ENCODE peak calls at places on chromosomes 16 and 17, in six cellular contexts. M, J, E, L, Q and O are unnamed samples.

GRCh38 chr16:29802416-29802935 is 3.9 kb upstream of the MAZ start:
- DNase-seq in M (no peak), J (no peak), E (no peak), L (no peak), Q (no peak), O (no peak)

GRCh38 chr17:1997146-1997586 is 28.0 kb downstream of the RTN4RL1 start:
- DNase-seq in M (no peak), J (peak), E (no peak), L (no peak), Q (no peak), O (no peak)

GRCh38 chr17:58268774-58269556 is 11.8 kb downstream of the MPO start:
- DNase-seq in M (no peak), J (no peak), E (no peak), L (no peak), Q (no peak), O (no peak)

GRCh38 chr16:70789231-70789926 is 11.6 kb downstream of the VAC14 start:
- DNase-seq in M (peak), J (peak), E (peak), L (no peak), Q (peak), O (no peak)

GRCh38 chr17:7982171-7982570 is 20.2 kb upstream of the GUCY2D start:
- DNase-seq in M (peak), J (no peak), E (peak), L (no peak), Q (no peak), O (no peak)

GRCh38 chr17:72381597-72382397 is 261.0 kb downstream of the SOX9 start:
- DNase-seq in M (no peak), J (no peak), E (peak), L (no peak), Q (no peak), O (no peak)

GRCh38 chr16:65574311-65574966 is 452.6 kb upstream of the CDH11 start:
- DNase-seq in M (no peak), J (no peak), E (no peak), L (no peak), Q (no peak), O (no peak)

GRCh38 chr17:31274252-31274651 is 22.8 kb downstream of the OMG start:
- DNase-seq in M (peak), J (no peak), E (peak), L (no peak), Q (no peak), O (peak)

GRCh38 chr17:77320501-77321256 is 179.9 kb downstream of the SEC14L1 start:
- DNase-seq in M (peak), J (no peak), E (peak), L (no peak), Q (peak), O (no peak)
- H3K4me3 ChIP-seq in M (peak), J (no peak), E (no peak), L (peak), Q (peak), O (peak)

DNA sequence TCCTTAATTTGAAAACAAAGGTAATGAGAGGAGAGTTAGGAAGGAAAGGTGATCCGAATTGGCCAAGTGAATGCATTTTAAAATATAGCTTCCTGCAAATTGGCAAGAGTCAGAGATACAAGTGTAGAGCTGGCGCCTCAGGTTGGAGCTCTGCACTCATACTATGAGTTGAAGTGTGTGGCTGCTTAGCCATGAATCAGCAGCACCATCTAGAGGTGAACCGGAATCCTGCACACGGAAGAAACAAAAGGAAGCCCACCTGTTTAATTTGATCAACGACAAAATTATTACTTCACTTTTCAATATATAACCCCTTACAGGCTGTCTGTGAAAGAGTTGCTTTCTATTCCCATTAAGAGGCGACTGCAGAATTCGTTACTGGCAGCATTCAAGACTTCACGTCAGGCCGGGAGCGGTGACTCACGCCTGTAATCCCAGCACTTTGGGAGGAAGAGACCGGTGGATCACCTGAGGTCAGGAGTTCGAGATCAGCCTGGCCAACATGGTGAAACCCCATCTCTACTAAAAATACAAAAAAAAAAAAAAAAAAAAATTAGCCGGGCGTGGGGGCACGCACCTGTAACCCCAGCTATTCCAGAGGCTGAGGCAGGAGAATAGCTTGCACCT is 1253.7 kb upstream of the CDH8 start:
- DNase-seq in M (no peak), J (peak), E (peak), L (no peak), Q (no peak), O (no peak)
- TF ChIP-seq CTCF in M (peak), J (peak), E (peak), L (peak), Q (no peak), O (peak)

DNA sequence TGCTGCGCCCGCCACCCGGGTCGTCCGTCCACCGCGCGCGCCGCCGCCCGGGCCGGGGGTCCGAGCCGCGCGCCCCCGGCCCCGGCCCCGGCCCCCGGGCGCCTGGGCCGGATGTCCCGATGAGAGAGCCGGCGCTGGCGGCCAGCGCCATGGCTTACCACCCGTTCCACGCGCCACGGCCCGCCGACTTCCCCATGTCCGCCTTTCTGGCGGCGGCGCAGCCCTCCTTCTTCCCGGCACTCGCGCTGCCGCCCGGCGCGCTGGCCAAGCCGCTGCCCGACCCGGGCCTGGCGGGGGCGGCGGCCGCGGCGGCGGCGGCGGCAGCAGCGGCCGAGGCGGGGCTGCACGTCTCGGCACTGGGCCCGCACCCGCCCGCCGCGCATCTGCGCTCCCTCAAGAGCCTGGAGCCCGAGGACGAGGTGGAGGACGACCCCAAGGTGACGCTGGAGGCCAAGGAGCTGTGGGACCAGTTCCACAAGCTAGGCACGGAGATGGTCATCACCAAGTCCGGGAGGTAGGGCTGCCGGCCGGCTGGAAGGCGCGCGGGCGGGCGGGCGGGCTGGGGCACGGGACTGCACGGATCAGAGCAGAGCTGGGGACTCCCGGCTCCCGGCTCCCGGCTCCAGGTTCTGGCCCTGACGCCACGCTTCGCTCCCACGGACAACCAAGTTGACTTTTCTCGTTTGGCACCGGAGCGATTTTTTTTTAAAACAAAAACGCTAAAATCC is 579 bp downstream of the TBX2 start:
- DNase-seq in M (peak), J (no peak), E (peak), L (no peak), Q (no peak), O (no peak)
- H3K4me3 ChIP-seq in M (peak), J (no peak), E (peak), L (peak), Q (peak), O (peak)

GRCh38 chr16:90081606-90081970 is 4.5 kb upstream of the PRDM7 start:
- DNase-seq in M (no peak), J (peak), E (peak), L (no peak), Q (no peak), O (no peak)
- TF ChIP-seq CTCF in M (no peak), J (no peak), E (no peak), L (no peak), Q (no peak), O (no peak)